ENCODE peak calls at places on chromosomes 4 and X, in nine cellular contexts. N is neural progenitor cell, G is mammary epithelial cell, D is H9, F is endodermal cell, J is IMR-90, B is fibroblast of lung, V is HCT116, Y is SK-N-SH. O is an unnamed sample. For H3K4me1, the result is how much of the 10 kb centered on the place peaks cover.

GRCh38 chrX:130165181-130165702 is 399 bp downstream of the AIFM1 start:
- DNase-seq in J (no peak), N (no peak), D (no peak), V (no peak), Y (peak), B (peak), F (no peak), G (no peak), O (no peak)

GRCh38 chr4:137950286-137950685 is 291.9 kb downstream of the SLC7A11 start:
- DNase-seq in F (no peak), B (no peak), Y (no peak), J (no peak), D (no peak), N (no peak), V (no peak), G (no peak), O (no peak)

GRCh38 chr4:152281822-152282221 is 254.1 kb downstream of the FBXW7 start:
- DNase-seq in V (no peak), G (no peak), B (no peak), F (no peak), N (no peak), J (no peak), Y (no peak), D (no peak), O (no peak)

GRCh38 chr4:89316187-89316586 is 8.6 kb upstream of the GPRIN3 start:
- DNase-seq in D (no peak), Y (no peak), J (no peak), F (no peak), N (no peak), V (no peak), G (no peak), B (no peak), O (no peak)

GRCh38 chr4:149961876-149962597 is 116.2 kb upstream of the DCLK2 start:
- DNase-seq in F (no peak), V (no peak), J (peak), G (no peak), N (no peak), B (peak), D (no peak), Y (no peak), O (peak)

GRCh38 chrX:130228871-130229270 is 39.8 kb downstream of the ZNF280C start:
- DNase-seq in J (no peak), G (no peak), V (no peak), D (no peak), F (no peak), B (no peak), Y (no peak), N (no peak), O (no peak)

GRCh38 chrX:132488092-132488749 is 617 bp downstream of the MBNL3 start:
- DNase-seq in G (peak), N (no peak), D (no peak), J (peak), Y (no peak), B (peak), F (no peak), V (no peak), O (no peak)

GRCh38 chr4:7256989-7257810 is 64.9 kb downstream of the SORCS2 start:
- DNase-seq in D (no peak), F (no peak), B (peak), G (no peak), V (no peak), N (no peak), J (no peak), Y (peak), O (no peak)

GRCh38 chr4:141240259-141240658 is 19.6 kb downstream of the ZNF330 start:
- DNase-seq in Y (no peak), V (no peak), D (no peak), G (no peak), J (no peak), B (no peak), F (no peak), N (no peak), O (no peak)

GRCh38 chr4:32031026-32031425 is 1310.9 kb downstream of the PCDH7 start:
- DNase-seq in Y (no peak), B (no peak), J (no peak), N (no peak), F (no peak), G (no peak), D (no peak), V (no peak), O (no peak)

GRCh38 chr4:141134586-141134985 is 1.3 kb upstream of the RNF150 start:
- DNase-seq in Y (no peak), B (no peak), N (no peak), F (no peak), V (no peak), D (no peak), G (no peak), J (no peak), O (no peak)

GRCh38 chrX:132710756-132711155 is 221.9 kb upstream of the MBNL3 start:
- DNase-seq in J (no peak), F (no peak), Y (no peak), N (no peak), V (no peak), D (no peak), G (no peak), B (no peak), O (no peak)

GRCh38 chrX:38036471-38036870 is 30.1 kb downstream of the SYTL5 start:
- DNase-seq in N (no peak), G (peak), V (no peak), Y (no peak), D (no peak), B (peak), J (peak), F (no peak), O (no peak)

GRCh38 chr4:5365071-5366008 is 314.1 kb downstream of the STK32B start:
- DNase-seq in J (peak), D (peak), V (peak), B (peak), N (no peak), Y (no peak), G (peak), F (peak), O (peak)

GRCh38 chrX:50081282-50081955 is 119.4 kb downstream of the AKAP4 start:
- DNase-seq in D (peak), Y (peak), F (peak), J (peak), G (no peak), N (peak), V (no peak), B (no peak), O (peak)

GRCh38 chr4:138235419-138235952 is 6.7 kb downstream of the SLC7A11 start:
- DNase-seq in J (peak), F (no peak), D (no peak), Y (peak), V (peak), B (peak), G (peak), N (no peak), O (no peak)

GRCh38 chr4:117610706-117611308 is 423.5 kb upstream of the NDST3 start:
- DNase-seq in D (no peak), G (no peak), J (no peak), B (no peak), F (no peak), V (no peak), Y (no peak), N (no peak), O (no peak)

GRCh38 chrX:2710041-2710471 is 19.0 kb downstream of the CD99 start:
- DNase-seq in J (peak), D (no peak), N (no peak), B (peak), Y (no peak), V (peak), G (peak), F (peak), O (no peak)

GRCh38 chr4:138112389-138112788 is 129.8 kb downstream of the SLC7A11 start:
- DNase-seq in N (no peak), G (no peak), B (no peak), J (no peak), D (no peak), Y (no peak), F (no peak), V (no peak), O (no peak)

GRCh38 chr4:25818293-25819240 is 44.2 kb downstream of the SEL1L3 start:
- DNase-seq in B (peak), G (no peak), J (peak), D (no peak), N (no peak), F (no peak), V (no peak), Y (no peak), O (no peak)

GRCh38 chr4:188295899-188296298 is 156.7 kb downstream of the TRIML1 start:
- DNase-seq in J (peak), F (no peak), G (peak), V (no peak), D (no peak), B (no peak), N (no peak), Y (no peak), O (no peak)

GRCh38 chrX:102979536-102979935 is 42.5 kb downstream of the RAB40AL start:
- DNase-seq in G (peak), F (no peak), B (no peak), J (no peak), Y (no peak), N (no peak), V (no peak), D (no peak), O (no peak)

GRCh38 chr4:74039065-74039763 is 725 bp upstream of the CXCL3 start:
- DNase-seq in B (peak), V (no peak), Y (peak), F (peak), N (no peak), G (no peak), D (no peak), J (peak), O (no peak)

GRCh38 chrX:100606753-100607152 is 22.0 kb downstream of the TNMD start:
- DNase-seq in B (no peak), G (no peak), V (no peak), N (no peak), Y (no peak), J (no peak), F (no peak), D (no peak), O (no peak)

GRCh38 chr4:159516556-159516955 is 413.7 kb downstream of the RAPGEF2 start:
- DNase-seq in G (peak), J (peak), N (no peak), Y (no peak), F (no peak), B (peak), D (no peak), V (no peak), O (no peak)

GRCh38 chr4:125044886-125045285 is 269.9 kb upstream of the FAT4 start:
- DNase-seq in N (no peak), G (no peak), D (no peak), V (no peak), B (peak), J (no peak), Y (peak), F (no peak), O (no peak)

GRCh38 chr4:150828159-150828558 is 186.9 kb downstream of the LRBA start:
- DNase-seq in V (no peak), B (no peak), G (no peak), N (no peak), D (no peak), Y (no peak), F (no peak), J (no peak), O (no peak)

GRCh38 chrX:13387656-13388421 is 68.0 kb upstream of the ATXN3L start:
- DNase-seq in G (peak), F (no peak), B (peak), N (no peak), D (no peak), V (no peak), Y (no peak), J (peak), O (no peak)

GRCh38 chr4:182085051-182085480 is 158.1 kb upstream of the TENM3 start:
- DNase-seq in V (no peak), F (no peak), D (no peak), N (peak), B (peak), J (no peak), Y (no peak), G (no peak), O (no peak)

GRCh38 chr4:31171362-31171761 is 451.2 kb downstream of the PCDH7 start:
- DNase-seq in Y (no peak), V (no peak), D (no peak), F (no peak), B (no peak), N (no peak), J (no peak), G (no peak), O (no peak)

GRCh38 chr4:69321153-69321729 is 41.0 kb downstream of the UGT2B28 start:
- DNase-seq in G (peak), B (no peak), V (no peak), F (no peak), N (no peak), J (no peak), Y (no peak), D (no peak), O (no peak)

GRCh38 chrX:123833387-123833786 is 26.5 kb upstream of the XIAP start:
- DNase-seq in Y (peak), N (peak), F (peak), V (peak), J (peak), G (peak), B (peak), D (peak), O (peak)

DNA sequence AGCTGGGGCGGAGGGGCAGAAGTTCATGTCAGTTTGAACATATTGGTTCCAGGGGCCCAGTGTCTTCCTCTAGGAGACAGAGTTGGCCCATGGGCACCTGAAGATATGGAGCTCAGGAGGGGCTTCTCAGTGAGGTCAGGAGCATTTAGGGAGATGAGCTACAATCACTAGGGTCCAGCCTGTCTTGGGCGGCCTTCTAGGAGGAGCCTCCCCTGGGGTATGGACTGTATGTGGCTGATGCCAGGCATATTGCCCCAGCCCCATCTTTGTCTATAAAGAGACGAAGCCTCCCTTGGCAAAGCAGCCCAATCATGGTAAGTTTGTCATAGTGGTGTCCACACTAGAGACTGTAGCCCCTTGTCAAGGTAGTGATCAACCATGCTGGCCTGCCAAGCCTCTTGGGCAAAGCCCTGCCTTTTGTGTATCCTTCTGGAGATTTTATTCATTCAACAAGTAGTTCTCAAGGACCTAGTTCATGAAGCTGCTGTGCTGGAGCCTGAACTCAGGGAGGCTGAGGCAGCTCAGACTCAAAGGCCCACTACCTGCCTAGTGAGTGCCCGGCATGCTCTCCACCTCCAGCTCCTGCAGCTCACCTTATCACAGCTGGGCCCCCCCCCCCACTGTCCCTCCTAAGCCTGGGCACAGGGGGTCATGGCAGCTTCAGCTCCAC is 5.4 kb upstream of the CNGA2 start:
- DNase-seq in D (no peak), B (no peak), N (no peak), J (no peak), V (no peak), F (no peak), G (no peak), Y (no peak), O (no peak)
- TF ChIP-seq CTCF in D (no peak), B (no peak), N (no peak), J (no peak), V (no peak), F (no peak), G (no peak), Y (no peak), O (no peak)

DNA sequence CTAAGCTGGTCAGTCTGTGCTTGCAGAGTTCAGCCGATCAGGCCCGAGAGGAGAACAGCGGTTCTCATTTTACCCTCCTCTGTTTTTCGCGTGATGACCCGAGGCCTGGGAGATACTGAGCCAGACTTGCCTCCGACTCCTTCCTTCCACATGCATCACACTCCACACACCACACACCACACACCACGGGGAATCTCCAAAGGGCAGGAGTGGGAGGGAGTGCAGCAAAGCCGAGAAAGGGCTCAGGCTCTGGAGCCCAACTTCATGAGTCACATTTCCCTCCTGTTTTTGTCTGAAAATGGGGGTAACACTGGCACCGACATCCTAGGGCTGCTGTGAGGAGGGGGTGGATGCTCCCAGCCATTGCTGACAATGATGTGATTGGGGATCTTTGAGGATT is 38.9 kb downstream of the TKTL1 start:
- DNase-seq in D (no peak), V (no peak), G (no peak), Y (no peak), N (no peak), B (no peak), J (no peak), F (no peak), O (no peak)
- H3K9ac ChIP-seq in D (no peak), V (no peak), G (no peak), Y (no peak), N (no peak), B (no peak), J (no peak), F (no peak), O (no peak)

GRCh38 chr4:113189546-113189945 is 140.1 kb downstream of the ANK2 start:
- DNase-seq in V (no peak), D (no peak), J (no peak), B (no peak), Y (no peak), G (no peak), F (no peak), N (no peak), O (no peak)
- H3K4me1 ChIP-seq in V (under half), D (under half), J (under half), B (under half), Y (under half), G (under half), F (under half), N (under half), O (under half)

GRCh38 chrX:135185795-135186443 is 14.7 kb upstream of the CT55 start:
- DNase-seq in F (peak), N (peak), J (peak), G (peak), Y (peak), D (peak), V (peak), B (peak), O (no peak)
- TF ChIP-seq CTCF in F (peak), N (peak), J (peak), G (peak), Y (peak), D (peak), V (peak), B (peak), O (no peak)